ENCODE peak calls at places on chromosomes 12 and 14, in four cellular contexts. I is left cardiac atrium, O is occipital lobe, D is NAMALWA. L is an unnamed sample.

GRCh38 chr14:105430535-105430934 is 10.9 kb downstream of the MTA1 start:
- DNase-seq in D (no peak), O (no peak), I (no peak), L (no peak)

GRCh38 chr12:5808956-5809355 is 136.1 kb downstream of the ANO2 start:
- DNase-seq in O (no peak), D (no peak), I (no peak), L (no peak)

GRCh38 chr12:85273411-85274075 is 6.5 kb upstream of the ALX1 start:
- DNase-seq in D (no peak), O (no peak), I (no peak), L (no peak)

GRCh38 chr14:91279354-91279753 is 34.9 kb upstream of the GPR68 start:
- DNase-seq in O (no peak), D (no peak), I (no peak), L (no peak)

GRCh38 chr12:67747869-67748760 is 99.6 kb downstream of the DYRK2 start:
- DNase-seq in D (no peak), O (no peak), I (peak; percentile 40), L (peak; percentile 56)

GRCh38 chr12:47818701-47819543 is 781 bp downstream of the HDAC7 start:
- DNase-seq in I (peak; percentile 79), O (peak; percentile 24), D (peak; percentile 34), L (peak; percentile 77)

GRCh38 chr14:90720336-90720735 is 95.9 kb downstream of the TTC7B start:
- DNase-seq in D (no peak), I (no peak), O (peak; percentile 19), L (no peak)

GRCh38 chr12:116040412-116040811 is 237.1 kb downstream of the MED13L start:
- DNase-seq in I (no peak), O (no peak), D (no peak), L (no peak)

GRCh38 chr14:100065942-100066574 is 836 bp downstream of the EVL start:
- DNase-seq in I (no peak), O (no peak), D (peak; percentile 37), L (peak; percentile 66)

GRCh38 chr12:79055926-79056674 is 191.5 kb downstream of the SYT1 start:
- DNase-seq in I (no peak), O (no peak), D (no peak), L (no peak)

GRCh38 chr12:94628369-94628768 is 22.0 kb downstream of the TMCC3 start:
- DNase-seq in O (no peak), I (no peak), D (no peak), L (no peak)

GRCh38 chr12:4445156-4446020 is at the start of gene FGF6:
- DNase-seq in D (no peak), O (no peak), I (no peak), L (no peak)

GRCh38 chr12:29004066-29004935 is 144.8 kb upstream of the FAR2 start:
- DNase-seq in O (no peak), I (no peak), D (no peak), L (no peak)

GRCh38 chr12:39764944-39765560 is 145.4 kb upstream of the ABCD2 start:
- DNase-seq in I (no peak), O (no peak), D (peak; percentile 49), L (no peak)

GRCh38 chr14:34324363-34324795 is 137.7 kb downstream of the SPTSSA start:
- DNase-seq in O (no peak), I (no peak), D (peak; percentile 53), L (peak; percentile 12)

GRCh38 chr12:47790676-47791350 is 17.8 kb downstream of the SLC48A1 start:
- DNase-seq in D (no peak), O (no peak), I (no peak), L (no peak)

GRCh38 chr14:58665773-58666500 is 28.2 kb downstream of the DACT1 start:
- DNase-seq in I (no peak), O (no peak), D (no peak), L (no peak)

GRCh38 chr12:12585115-12585862 is 22.6 kb upstream of the DUSP16 start:
- DNase-seq in D (no peak), I (no peak), O (no peak), L (no peak)

GRCh38 chr12:117622741-117623140 is 261.3 kb upstream of the NOS1 start:
- DNase-seq in O (no peak), I (no peak), D (no peak), L (no peak)

GRCh38 chr12:94326727-94327126 is 132.9 kb downstream of the CEP83 start:
- DNase-seq in I (no peak), O (no peak), D (no peak), L (no peak)

GRCh38 chr12:24496755-24497154 is 452.1 kb downstream of the BCAT1 start:
- DNase-seq in I (no peak), O (no peak), D (no peak), L (no peak)

GRCh38 chr12:6263931-6264330 is 46.6 kb upstream of the PLEKHG6 start:
- DNase-seq in D (no peak), O (no peak), I (no peak), L (no peak)

GRCh38 chr14:90091393-90091792 is 29.6 kb downstream of the KCNK13 start:
- DNase-seq in I (no peak), D (no peak), O (no peak), L (no peak)

GRCh38 chr14:23159516-23159915 is 23.9 kb downstream of the SLC7A8 start:
- DNase-seq in O (no peak), I (no peak), D (no peak), L (no peak)

GRCh38 chr12:75130811-75131210 is 78.8 kb downstream of the KCNC2 start:
- DNase-seq in D (no peak), O (no peak), I (no peak), L (no peak)

GRCh38 chr14:73245401-73246325 is 8.4 kb downstream of the PAPLN start:
- DNase-seq in I (peak; percentile 72), D (peak; percentile 57), O (no peak), L (peak; percentile 65)

GRCh38 chr14:67536087-67536486 is 3.0 kb downstream of the PLEKHH1 start:
- DNase-seq in D (no peak), I (no peak), O (no peak), L (no peak)

GRCh38 chr12:28191690-28192089 is 1.4 kb downstream of the CCDC91 start:
- DNase-seq in O (no peak), D (peak; percentile 58), I (no peak), L (peak; percentile 8)

GRCh38 chr12:1532796-1533195 is 61.6 kb downstream of the FBXL14 start:
- DNase-seq in O (no peak), I (no peak), D (no peak), L (no peak)

L was measured in transverse colon.